ENCODE peak calls at places on chromosomes 2 and 18, in five cellular contexts. E is foreskin fibroblast, I is ovary, Q is WTC11, P is BJ. H is an unnamed sample.

GRCh38 chr18:65568866-65569265 is 181.9 kb upstream of the CDH7 start:
- DNase-seq in E (no peak), I (no peak), Q (no peak), P (no peak), H (no peak)

GRCh38 chr2:20103514-20103913 is 52.1 kb upstream of the LAPTM4A start:
- DNase-seq in E (peak), I (no peak), Q (no peak), P (no peak), H (no peak)

GRCh38 chr2:111662039-111662740 is 221.8 kb downstream of the ANAPC1 start:
- DNase-seq in E (peak), I (no peak), Q (no peak), P (no peak), H (no peak)

GRCh38 chr2:51994123-51994788 is 962.3 kb upstream of the NRXN1 start:
- DNase-seq in E (no peak), I (no peak), Q (no peak), P (no peak), H (no peak)

GRCh38 chr2:237154050-237154638 is 68.5 kb downstream of the COPS8 start:
- DNase-seq in E (peak), I (peak), Q (peak), P (no peak), H (peak)

GRCh38 chr2:6828299-6828584 is 37.5 kb downstream of the CMPK2 start:
- DNase-seq in E (peak), I (no peak), Q (no peak), P (peak), H (no peak)

GRCh38 chr2:9110893-9111569 is 95.6 kb upstream of the ASAP2 start:
- DNase-seq in E (no peak), I (no peak), Q (peak), P (no peak), H (peak)

GRCh38 chr18:25423760-25424159 is 71.8 kb upstream of the ZNF521 start:
- DNase-seq in E (no peak), I (no peak), Q (no peak), P (no peak), H (no peak)

GRCh38 chr2:151756820-151757219 is 22.5 kb upstream of the NEB start:
- DNase-seq in E (no peak), I (no peak), Q (no peak), P (no peak), H (no peak)

GRCh38 chr2:40330086-40330485 is 121.8 kb downstream of the SLC8A1 start:
- DNase-seq in E (no peak), I (no peak), Q (no peak), P (no peak), H (no peak)

GRCh38 chr18:75041586-75041985 is 167.4 kb downstream of the PTGR3 start:
- DNase-seq in E (peak), I (no peak), Q (no peak), P (no peak), H (no peak)

GRCh38 chr2:43737855-43738254 is 36.0 kb upstream of the DYNC2LI1 start:
- DNase-seq in E (no peak), I (no peak), Q (no peak), P (no peak), H (no peak)

GRCh38 chr2:239271471-239272255 is 129.2 kb downstream of the HDAC4 start:
- DNase-seq in E (peak), I (no peak), Q (no peak), P (peak), H (no peak)

GRCh38 chr2:34096552-34097171 is 497.6 kb upstream of the FAM98A start:
- DNase-seq in E (peak), I (peak), Q (peak), P (no peak), H (peak)

GRCh38 chr2:205425069-205425468 is 257.2 kb upstream of the NRP2 start:
- DNase-seq in E (no peak), I (no peak), Q (no peak), P (no peak), H (no peak)

GRCh38 chr2:209426432-209426831 is 2.6 kb downstream of the MAP2 start:
- DNase-seq in E (no peak), I (no peak), Q (no peak), P (peak), H (no peak)

GRCh38 chr2:26043862-26044736 is 10.2 kb downstream of the RAB10 start:
- DNase-seq in E (peak), I (peak), Q (no peak), P (no peak), H (no peak)

GRCh38 chr2:98821629-98822135 is 90.8 kb upstream of the MGAT4A start:
- DNase-seq in E (no peak), I (no peak), Q (no peak), P (no peak), H (no peak)

GRCh38 chr2:24659862-24660261 is 133.3 kb downstream of the PTRHD1 start:
- DNase-seq in E (no peak), I (no peak), Q (no peak), P (no peak), H (no peak)

GRCh38 chr2:223725986-223726970 is 111.1 kb downstream of the AP1S3 start:
- DNase-seq in E (no peak), I (no peak), Q (no peak), P (no peak), H (no peak)

GRCh38 chr2:241843321-241844065 is 15.2 kb downstream of the PDCD1 start:
- DNase-seq in E (no peak), I (peak), Q (no peak), P (no peak), H (no peak)

GRCh38 chr2:138829326-138829725 is 49.1 kb upstream of the NXPH2 start:
- DNase-seq in E (peak), I (peak), Q (peak), P (no peak), H (peak)

GRCh38 chr18:13181765-13182164 is 36.8 kb upstream of the LDLRAD4 start:
- DNase-seq in E (no peak), I (no peak), Q (no peak), P (no peak), H (no peak)

GRCh38 chr2:29310665-29311348 is 195.6 kb downstream of the CLIP4 start:
- DNase-seq in E (no peak), I (no peak), Q (no peak), P (no peak), H (no peak)

GRCh38 chr2:42309366-42309765 is 51.7 kb downstream of the COX7A2L start:
- DNase-seq in E (no peak), I (no peak), Q (no peak), P (no peak), H (no peak)

GRCh38 chr2:55771612-55772011 is 78.0 kb upstream of the PNPT1 start:
- DNase-seq in E (peak), I (no peak), Q (no peak), P (no peak), H (no peak)

GRCh38 chr2:197107291-197108269 is 181.1 kb upstream of the PGAP1 start:
- DNase-seq in E (peak), I (peak), Q (no peak), P (peak), H (no peak)

GRCh38 chr18:42052137-42052708 is 97.2 kb downstream of the PIK3C3 start:
- DNase-seq in E (peak), I (no peak), Q (no peak), P (no peak), H (no peak)

GRCh38 chr18:76479351-76480238 is 15.4 kb downstream of the ZNF516 start:
- DNase-seq in E (no peak), I (no peak), Q (no peak), P (no peak), H (no peak)

GRCh38 chr18:76482267-76482666 is 12.8 kb downstream of the ZNF516 start:
- DNase-seq in E (no peak), I (no peak), Q (no peak), P (no peak), H (no peak)

GRCh38 chr18:76483780-76484179 is 11.3 kb downstream of the ZNF516 start:
- DNase-seq in E (no peak), I (no peak), Q (no peak), P (no peak), H (no peak)

GRCh38 chr18:76482971-76483691 is 11.9 kb downstream of the ZNF516 start:
- DNase-seq in E (no peak), I (no peak), Q (no peak), P (no peak), H (peak)

GRCh38 chr18:76480913-76481312 is 14.1 kb downstream of the ZNF516 start:
- DNase-seq in E (no peak), I (no peak), Q (peak), P (no peak), H (peak)
- TF ChIP-seq CTCF in E (no peak), I (no peak), Q (peak), P (peak), H (peak)

GRCh38 chr18:48974304-48975220 is 23.8 kb upstream of the SMAD7 start:
- DNase-seq in E (no peak), I (no peak), Q (peak), P (no peak), H (peak)
- TF ChIP-seq CTCF in E (no peak), I (no peak), Q (no peak), P (no peak), H (no peak)

GRCh38 chr2:147904051-147904450 is 59.2 kb downstream of the ACVR2A start:
- DNase-seq in E (no peak), I (no peak), Q (no peak), P (no peak), H (no peak)
- TF ChIP-seq CTCF in E (no peak), I (no peak), Q (no peak), P (no peak), H (no peak)

DNA sequence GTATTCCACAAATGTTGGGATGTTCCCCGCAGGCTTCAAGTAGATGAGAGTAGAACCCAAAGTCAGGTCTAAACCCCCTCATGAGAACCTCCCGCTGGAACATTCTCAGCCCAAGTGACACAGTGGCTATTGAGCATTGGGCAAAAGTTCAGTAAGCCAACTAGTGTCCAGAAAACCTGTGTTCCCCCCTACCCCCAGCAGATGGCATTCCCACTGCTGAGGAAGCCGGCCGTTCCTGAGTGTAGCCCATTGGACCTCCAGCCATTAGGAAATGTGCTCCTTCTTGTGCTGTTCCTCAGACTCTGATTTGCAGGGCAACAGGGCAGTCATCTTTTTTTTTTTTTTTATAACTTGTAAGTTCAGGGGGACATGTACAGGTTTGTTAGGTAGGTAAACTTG is 152.1 kb downstream of the NCK2 start:
- DNase-seq in E (no peak), I (no peak), Q (no peak), P (no peak), H (no peak)
- TF ChIP-seq CTCF in E (no peak), I (no peak), Q (no peak), P (no peak), H (no peak)

DNA sequence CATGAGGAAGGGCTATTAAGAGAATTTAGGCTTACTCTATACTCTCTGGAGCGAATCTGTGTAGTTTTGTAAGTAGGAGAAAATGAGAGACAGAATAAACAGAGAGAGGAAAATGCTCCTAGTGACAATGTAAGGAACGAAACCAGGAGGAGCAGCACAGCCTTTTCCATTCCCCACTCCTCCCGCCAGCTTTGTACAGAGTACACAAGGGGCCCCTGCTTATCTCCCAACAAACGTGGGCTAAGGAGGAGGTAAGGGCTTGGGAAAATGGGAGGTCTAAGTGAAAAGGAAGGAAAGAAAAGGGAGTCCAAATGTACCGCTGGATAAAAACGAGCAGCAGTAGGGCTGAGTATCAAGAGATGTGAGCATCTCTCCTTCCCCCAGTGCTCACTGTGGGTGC is 12.0 kb upstream of the IHH start:
- DNase-seq in E (no peak), I (no peak), Q (no peak), P (no peak), H (no peak)
- TF ChIP-seq CTCF in E (no peak), I (no peak), Q (no peak), P (no peak), H (no peak)

DNA sequence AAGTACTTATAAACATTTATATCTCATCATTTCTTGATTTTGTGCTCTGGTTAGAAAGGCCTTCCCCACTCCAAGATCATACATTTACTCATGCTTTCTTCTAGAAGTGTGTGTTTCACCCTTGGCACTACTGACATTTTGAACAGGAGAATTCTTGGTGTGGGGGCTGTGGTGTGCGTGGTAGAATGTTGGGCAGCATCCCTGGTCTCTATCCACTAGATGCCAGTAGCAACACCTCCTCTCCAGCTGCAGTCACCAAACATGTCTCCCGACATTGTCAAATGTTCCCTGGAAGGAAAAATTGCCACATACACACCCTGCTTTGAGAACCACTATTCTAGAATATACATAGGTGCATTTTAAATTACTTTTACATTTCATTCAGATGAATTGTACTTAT is 8.7 kb upstream of the TGIF1 start:
- DNase-seq in E (peak), I (no peak), Q (peak), P (no peak), H (no peak)
- TF ChIP-seq CTCF in E (peak), I (no peak), Q (no peak), P (peak), H (no peak)

DNA sequence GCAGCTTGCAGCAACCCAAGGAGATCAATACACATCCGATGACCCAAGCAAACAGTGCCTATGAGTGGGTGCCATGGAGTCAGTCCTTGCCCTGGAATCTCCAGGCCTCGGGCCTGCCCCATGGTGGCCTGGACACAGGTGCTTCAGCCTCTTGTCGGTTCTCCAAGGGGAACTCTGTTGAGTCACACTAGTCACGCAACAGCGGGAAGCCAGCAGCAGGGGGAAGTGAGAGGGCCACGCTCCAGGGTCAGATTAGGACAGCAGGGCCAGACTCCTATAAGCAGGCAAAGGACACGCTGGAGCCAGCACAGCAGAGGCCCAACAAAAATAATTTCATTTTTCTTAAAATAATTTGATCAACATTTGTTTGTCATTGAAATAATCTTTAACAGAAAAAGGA is 16.6 kb upstream of the ARMC9 start:
- DNase-seq in E (peak), I (no peak), Q (no peak), P (no peak), H (no peak)
- TF ChIP-seq CTCF in E (no peak), I (no peak), Q (no peak), P (no peak), H (no peak)

GRCh38 chr2:120852200-120852815 is 116.6 kb downstream of the GLI2 start:
- DNase-seq in E (no peak), I (no peak), Q (no peak), P (no peak), H (no peak)
- TF ChIP-seq CTCF in E (no peak), I (no peak), Q (no peak), P (no peak), H (no peak)

GRCh38 chr2:101773137-101773536 is 75.6 kb downstream of the MAP4K4 start:
- DNase-seq in E (no peak), I (no peak), Q (no peak), P (no peak), H (no peak)

GRCh38 chr2:101771911-101772321 is 74.4 kb downstream of the MAP4K4 start:
- DNase-seq in E (no peak), I (no peak), Q (no peak), P (no peak), H (no peak)

GRCh38 chr2:101771226-101771906 is 73.9 kb downstream of the MAP4K4 start:
- DNase-seq in E (no peak), I (no peak), Q (no peak), P (no peak), H (no peak)

GRCh38 chr2:101768480-101769077 is 71.1 kb downstream of the MAP4K4 start:
- DNase-seq in E (no peak), I (no peak), Q (no peak), P (no peak), H (no peak)

GRCh38 chr2:101770672-101771071 is 73.2 kb downstream of the MAP4K4 start:
- DNase-seq in E (peak), I (no peak), Q (no peak), P (no peak), H (no peak)
- TF ChIP-seq CTCF in E (no peak), I (no peak), Q (no peak), P (peak), H (no peak)